ENCODE peak calls at places on chromosomes 2 and 18, in six cellular contexts. G is cardiac fibroblast, P is tibial artery, R is brain microvascular endothelial cell, L is activated B cell treated with CpG ODN at 0.5 μM for 24 hours, H is fibroblast of lung. W is an unnamed sample.

GRCh38 chr2:240632291-240632670 is 7.0 kb downstream of the GPR35 start:
- DNase-seq in P (peak), G (no peak), L (peak), R (no peak), H (no peak), W (no peak)

GRCh38 chr18:23284629-23285028 is 149.3 kb downstream of the CABLES1 start:
- DNase-seq in L (no peak), H (no peak), P (no peak), R (no peak), G (no peak), W (no peak)

GRCh38 chr2:224865016-224865415 is 148.9 kb upstream of the CCDC195 start:
- DNase-seq in R (no peak), H (no peak), P (no peak), L (no peak), G (no peak), W (no peak)

GRCh38 chr2:197846789-197847188 is 42.4 kb downstream of the PLCL1 start:
- DNase-seq in L (no peak), P (no peak), H (peak), R (no peak), G (peak), W (no peak)

GRCh38 chr2:854460-854859 is 96.2 kb upstream of the SNTG2 start:
- DNase-seq in P (no peak), R (peak), G (peak), H (no peak), L (no peak), W (peak)

GRCh38 chr2:32135409-32135808 is 30.3 kb upstream of the SLC30A6 start:
- DNase-seq in L (no peak), R (peak), G (peak), H (peak), P (no peak), W (peak)

GRCh38 chr2:23565374-23565773 is 180.4 kb downstream of the KLHL29 start:
- DNase-seq in H (no peak), L (no peak), G (no peak), R (no peak), P (no peak), W (no peak)

GRCh38 chr2:196088209-196088608 is 19.6 kb upstream of the DNAH7 start:
- DNase-seq in L (no peak), P (no peak), R (peak), G (peak), H (peak), W (no peak)

GRCh38 chr18:34039194-34039593 is 185.5 kb downstream of the NOL4 start:
- DNase-seq in R (no peak), H (peak), L (no peak), P (no peak), G (no peak), W (peak)

GRCh38 chr2:130372055-130372832 is 16.4 kb downstream of the PTPN18 start:
- DNase-seq in P (peak), H (peak), G (peak), R (peak), L (peak), W (peak)

GRCh38 chr2:124763611-124764010 is 738.5 kb downstream of the CNTNAP5 start:
- DNase-seq in P (no peak), L (no peak), H (no peak), G (no peak), R (no peak), W (no peak)

GRCh38 chr2:205543937-205544702 is 138.2 kb upstream of the NRP2 start:
- DNase-seq in P (no peak), R (no peak), L (no peak), H (no peak), G (no peak), W (no peak)

GRCh38 chr2:3189076-3189591 is 188.5 kb downstream of the EIPR1 start:
- DNase-seq in L (no peak), G (no peak), H (no peak), R (no peak), P (no peak), W (no peak)

GRCh38 chr2:24768601-24769000 is 24.6 kb downstream of the PTRHD1 start:
- DNase-seq in R (no peak), L (no peak), G (no peak), P (peak), H (no peak), W (no peak)

GRCh38 chr2:176129825-176130152 is 284 bp downstream of the HOXD8 start:
- DNase-seq in H (no peak), R (no peak), L (no peak), G (no peak), P (no peak), W (no peak)

GRCh38 chr2:229407170-229407569 is 136.1 kb upstream of the PID1 start:
- DNase-seq in R (peak), G (peak), H (peak), L (no peak), P (peak), W (no peak)

GRCh38 chr2:9234680-9235387 is 28.2 kb downstream of the ASAP2 start:
- DNase-seq in G (peak), L (no peak), R (peak), H (peak), P (no peak), W (no peak)

GRCh38 chr2:48305569-48305968 is 224.4 kb upstream of the STON1 start:
- DNase-seq in R (no peak), G (no peak), H (no peak), L (no peak), P (no peak), W (no peak)

GRCh38 chr2:48915884-48916283 is 160.4 kb upstream of the LHCGR start:
- DNase-seq in G (no peak), P (no peak), L (no peak), R (no peak), H (no peak), W (no peak)

GRCh38 chr2:231297108-231297908 is 98.2 kb upstream of the B3GNT7 start:
- DNase-seq in L (peak), H (peak), R (peak), G (peak), P (no peak), W (peak)

GRCh38 chr2:40516604-40517003 is 64.7 kb upstream of the SLC8A1 start:
- DNase-seq in P (no peak), G (no peak), H (peak), L (no peak), R (no peak), W (no peak)

GRCh38 chr2:38748857-38749804 is 2.0 kb downstream of the SRSF7 start:
- DNase-seq in L (no peak), G (no peak), H (no peak), P (no peak), R (no peak), W (no peak)

GRCh38 chr2:188079176-188079575 is 212.5 kb upstream of the GULP1 start:
- DNase-seq in H (peak), L (no peak), P (no peak), G (peak), R (peak), W (no peak)

GRCh38 chr18:48879008-48879431 is 71.7 kb downstream of the SMAD7 start:
- DNase-seq in G (no peak), H (no peak), R (no peak), L (no peak), P (peak), W (no peak)

DNA sequence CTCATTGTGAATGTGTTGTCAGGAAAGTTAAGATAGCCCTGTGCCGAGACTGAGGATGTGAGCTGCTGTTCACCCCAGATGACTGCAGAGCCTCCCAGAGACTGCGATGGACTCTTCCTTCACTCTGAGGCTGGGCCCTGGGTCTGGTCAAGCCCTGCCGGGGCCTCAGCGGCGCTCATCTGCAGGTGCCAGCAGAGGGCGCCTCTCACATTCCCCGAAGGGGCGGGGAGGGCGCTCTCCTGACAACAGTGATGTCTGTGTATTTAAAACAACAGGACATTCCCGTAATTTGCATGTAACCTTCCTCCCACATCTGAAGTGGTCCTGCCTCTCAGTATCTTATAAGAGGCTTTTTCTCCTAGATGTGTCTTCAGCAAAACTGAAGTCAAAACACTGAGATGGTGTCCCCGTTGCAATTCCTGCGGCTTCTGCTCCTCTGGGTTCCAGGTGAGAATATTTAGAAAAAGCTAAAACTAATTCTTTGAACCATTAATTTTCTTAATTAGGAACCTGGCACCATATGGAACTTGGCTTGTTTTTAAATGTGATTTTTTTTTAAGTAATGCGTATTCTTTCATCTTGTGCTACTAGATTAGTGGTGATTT is 1377.9 kb downstream of the RPIA start:
- DNase-seq in G (peak), H (no peak), P (no peak), R (no peak), L (peak), W (peak)
- TF ChIP-seq CTCF in G (peak), H (peak), P (no peak), R (peak), L (no peak), W (peak)

GRCh38 chr2:112032615-112033457 is 22.2 kb upstream of the TMEM87B start:
- DNase-seq in R (peak), G (peak), L (no peak), P (no peak), H (peak), W (no peak)
- TF ChIP-seq CTCF in R (peak), G (peak), L (no peak), P (peak), H (peak), W (peak)

GRCh38 chr2:203650860-203651613 is 55.4 kb upstream of the CD28 start:
- DNase-seq in G (peak), L (no peak), R (peak), H (peak), P (no peak), W (no peak)
- TF ChIP-seq CTCF in G (peak), L (no peak), R (peak), H (peak), P (peak), W (peak)

GRCh38 chr2:143905587-143905986 is 614.3 kb downstream of the ZEB2 start:
- DNase-seq in P (no peak), L (no peak), H (no peak), R (no peak), G (no peak), W (no peak)

GRCh38 chr2:143903172-143903856 is 616.6 kb downstream of the ZEB2 start:
- DNase-seq in P (no peak), G (no peak), H (peak), R (no peak), L (no peak), W (no peak)

GRCh38 chr2:143901185-143901842 is 618.6 kb downstream of the ZEB2 start:
- DNase-seq in H (peak), G (peak), R (peak), L (no peak), P (no peak), W (no peak)

GRCh38 chr2:143900006-143900405 is 619.9 kb downstream of the ZEB2 start:
- DNase-seq in H (no peak), P (no peak), G (no peak), L (no peak), R (no peak), W (no peak)
- TF ChIP-seq CTCF in H (no peak), P (no peak), G (no peak), L (no peak), R (no peak), W (no peak)

GRCh38 chr2:179805001-179805400 is 56.4 kb downstream of the ZNF385B start:
- DNase-seq in P (no peak), G (no peak), R (no peak), H (no peak), L (no peak), W (no peak)
- TF ChIP-seq CTCF in P (no peak), G (no peak), R (no peak), H (no peak), L (no peak), W (no peak)

GRCh38 chr2:132668189-132668833 is 1.7 kb downstream of the LYPD1 start:
- DNase-seq in L (no peak), H (peak), G (no peak), R (peak), P (no peak), W (no peak)

GRCh38 chr2:132668986-132669853 is 785 bp downstream of the LYPD1 start:
- DNase-seq in P (peak), H (peak), R (no peak), L (no peak), G (no peak), W (no peak)

GRCh38 chr2:132670104-132670960 is at the start of gene LYPD1:
- DNase-seq in P (peak), R (no peak), H (peak), L (no peak), G (no peak), W (no peak)

GRCh38 chr2:132669854-132670103 is 226 bp downstream of the LYPD1 start:
- DNase-seq in H (no peak), R (no peak), P (no peak), G (no peak), L (no peak), W (no peak)

GRCh38 chr2:132670961-132671781 is 1.2 kb upstream of the LYPD1 start:
- DNase-seq in R (peak), P (no peak), L (no peak), G (peak), H (peak), W (no peak)
- TF ChIP-seq CTCF in R (no peak), P (no peak), L (no peak), G (no peak), H (no peak), W (no peak)

DNA sequence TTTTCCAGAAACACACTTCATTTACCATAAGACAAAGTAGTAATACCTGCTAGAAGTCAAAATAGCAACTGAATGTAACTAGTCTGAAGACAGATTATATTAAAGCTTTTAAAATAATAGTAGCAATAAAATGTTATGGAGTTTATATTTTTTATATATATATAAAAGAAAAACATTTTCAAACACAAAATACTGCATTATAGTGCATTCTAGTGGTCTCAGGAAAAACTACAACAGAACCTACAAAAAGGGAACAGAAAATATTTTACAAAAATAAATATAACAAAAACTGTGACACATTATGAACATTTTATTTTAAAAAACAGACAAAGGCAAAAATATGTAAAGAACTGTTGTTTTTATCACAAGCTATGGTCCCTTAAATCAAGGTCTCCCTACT is 48.0 kb downstream of the STRN start:
- DNase-seq in G (no peak), P (no peak), L (no peak), R (no peak), H (no peak), W (no peak)
- TF ChIP-seq CTCF in G (peak), P (peak), L (no peak), R (no peak), H (no peak), W (no peak)

GRCh38 chr2:112709703-112710102 is 11.1 kb upstream of the NT5DC4 start:
- DNase-seq in H (no peak), R (no peak), P (no peak), G (no peak), L (no peak), W (no peak)

GRCh38 chr2:112711356-112711755 is 9.5 kb upstream of the NT5DC4 start:
- DNase-seq in G (no peak), L (no peak), H (no peak), P (no peak), R (no peak), W (no peak)

GRCh38 chr2:112708968-112709367 is 11.9 kb upstream of the NT5DC4 start:
- DNase-seq in L (no peak), R (no peak), P (no peak), H (no peak), G (no peak), W (no peak)

GRCh38 chr2:112712465-112712864 is 8.4 kb upstream of the NT5DC4 start:
- DNase-seq in P (no peak), H (no peak), G (no peak), L (no peak), R (no peak), W (no peak)

GRCh38 chr2:112710956-112711355 is 9.9 kb upstream of the NT5DC4 start:
- DNase-seq in R (no peak), P (no peak), G (no peak), L (no peak), H (no peak), W (no peak)
- TF ChIP-seq CTCF in R (no peak), P (no peak), G (no peak), L (no peak), H (no peak), W (no peak)

W was measured in GM13976.